ENCODE peak calls at places on chromosomes 4 and X, in ten cellular contexts. M is HCT116, X is suprapubic skin, U is stomach, Y is sigmoid colon, Z is SK-N-SH, C is K562, A is upper lobe of left lung, K is H1, W is breast epithelium. I is an unnamed sample. For H3K9me3, the result is how much of the 10 kb centered on the place peaks cover.

GRCh38 chrX:115330498-115331138 is 41.1 kb downstream of the LUZP4 start:
- DNase-seq in M (peak), X (no peak), U (no peak), Y (peak), Z (peak), C (peak), A (no peak), K (no peak), W (peak), I (peak)

GRCh38 chr4:164819366-164819765 is 57.6 kb upstream of the APELA start:
- DNase-seq in M (no peak), X (no peak), U (no peak), Y (no peak), Z (no peak), C (no peak), A (no peak), K (no peak), W (no peak), I (no peak)

GRCh38 chr4:109355835-109356234 is 53.4 kb upstream of the COL25A1 start:
- DNase-seq in M (no peak), X (no peak), U (no peak), Y (no peak), Z (no peak), C (no peak), A (no peak), K (no peak), W (no peak), I (no peak)

GRCh38 chr4:102447413-102447812 is 53.7 kb upstream of the NFKB1 start:
- DNase-seq in M (no peak), X (no peak), U (no peak), Y (no peak), Z (no peak), C (no peak), A (no peak), K (no peak), W (no peak), I (no peak)

GRCh38 chr4:101071241-101071640 is 276.1 kb downstream of the PPP3CA start:
- DNase-seq in M (no peak), X (no peak), U (no peak), Y (no peak), Z (no peak), C (no peak), A (no peak), K (no peak), W (no peak), I (no peak)

GRCh38 chr4:152462047-152462446 is 73.8 kb downstream of the FBXW7 start:
- DNase-seq in M (no peak), X (no peak), U (no peak), Y (no peak), Z (no peak), C (no peak), A (no peak), K (no peak), W (no peak), I (no peak)

GRCh38 chr4:111027526-111027925 is 404.6 kb upstream of the PITX2 start:
- DNase-seq in M (no peak), X (no peak), U (no peak), Y (no peak), Z (no peak), C (no peak), A (no peak), K (no peak), W (no peak), I (no peak)

GRCh38 chr4:88858752-88859151 is 161.1 kb upstream of the NAP1L5 start:
- DNase-seq in M (no peak), X (no peak), U (no peak), Y (no peak), Z (no peak), C (no peak), A (no peak), K (no peak), W (no peak), I (no peak)

GRCh38 chrX:69210513-69211065 is 45.3 kb upstream of the PJA1 start:
- DNase-seq in M (no peak), X (no peak), U (no peak), Y (no peak), Z (no peak), C (no peak), A (no peak), K (no peak), W (no peak), I (peak)

GRCh38 chrX:16558489-16558888 is 91.5 kb upstream of the S100G start:
- DNase-seq in M (no peak), X (no peak), U (no peak), Y (no peak), Z (no peak), C (no peak), A (no peak), K (no peak), W (no peak), I (no peak)

GRCh38 chr4:6688879-6689505 is 4.7 kb upstream of the S100P start:
- DNase-seq in M (peak), X (no peak), U (peak), Y (no peak), Z (no peak), C (peak), A (no peak), K (peak), W (peak), I (peak)

GRCh38 chr4:152380185-152380584 is 155.7 kb downstream of the FBXW7 start:
- DNase-seq in M (no peak), X (no peak), U (no peak), Y (no peak), Z (no peak), C (no peak), A (no peak), K (no peak), W (no peak), I (no peak)

GRCh38 chrX:46165411-46165810 is 379.8 kb downstream of the ZNF674 start:
- DNase-seq in M (no peak), X (no peak), U (no peak), Y (no peak), Z (no peak), C (no peak), A (no peak), K (no peak), W (no peak), I (no peak)

GRCh38 chrX:20729421-20729820 is 462.7 kb upstream of the RPS6KA3 start:
- DNase-seq in M (no peak), X (no peak), U (no peak), Y (no peak), Z (no peak), C (no peak), A (no peak), K (no peak), W (no peak), I (no peak)

DNA sequence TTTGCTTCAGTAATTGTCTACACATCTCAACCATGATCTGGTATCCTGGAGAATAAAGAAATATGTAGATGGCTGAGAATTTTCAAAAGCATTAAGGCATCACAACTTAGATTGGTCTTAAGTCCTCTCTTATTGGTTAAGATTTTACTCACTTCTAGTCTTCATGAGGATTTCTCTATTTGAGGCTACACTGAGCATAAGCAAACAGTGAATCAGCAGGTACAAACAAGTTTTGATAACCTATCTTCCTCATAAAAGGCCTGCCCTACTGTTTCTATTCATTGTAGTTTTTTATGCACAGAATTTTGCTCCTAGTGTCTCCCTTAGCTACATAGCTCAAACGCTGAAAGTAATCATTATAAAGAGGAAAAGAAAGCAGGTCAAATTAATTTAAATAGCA is 460.7 kb upstream of the RPS6KA3 start:
- DNase-seq in M (no peak), X (no peak), U (no peak), Y (no peak), Z (no peak), C (no peak), A (no peak), K (no peak), W (no peak), I (no peak)
- TF ChIP-seq POLR2AphosphoS5 in M (no peak), X (no peak), U (no peak), Y (no peak), Z (no peak), C (no peak), A (no peak), K (no peak), W (no peak), I (no peak)

DNA sequence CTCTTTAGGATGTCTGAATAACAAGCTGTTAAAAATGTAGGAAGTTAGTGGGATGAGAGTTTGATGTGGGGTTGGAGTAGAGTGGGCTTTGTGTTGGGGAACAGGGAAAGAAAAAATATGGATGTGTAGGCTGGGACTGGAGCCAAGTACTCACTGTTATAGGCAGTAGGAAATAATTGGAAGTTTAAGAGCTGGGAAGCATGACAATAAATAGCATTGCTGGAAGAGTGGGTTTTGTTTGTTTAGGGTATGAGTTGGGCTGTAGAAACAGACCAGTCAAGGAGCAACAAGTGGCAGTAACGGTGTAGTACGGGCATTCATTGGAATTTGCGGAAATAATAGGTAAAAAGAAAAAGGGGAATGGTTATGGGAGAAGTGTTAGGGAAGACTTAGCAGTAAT is 81.6 kb downstream of the KDM6A start:
- DNase-seq in M (no peak), X (no peak), U (no peak), Y (no peak), Z (no peak), C (no peak), A (no peak), K (no peak), W (no peak), I (no peak)
- H3K9me3 ChIP-seq in M (under half), X (under half), U (under half), Y (under half), Z (under half), C (under half), A (under half), K (under half), W (under half), I (under half)

DNA sequence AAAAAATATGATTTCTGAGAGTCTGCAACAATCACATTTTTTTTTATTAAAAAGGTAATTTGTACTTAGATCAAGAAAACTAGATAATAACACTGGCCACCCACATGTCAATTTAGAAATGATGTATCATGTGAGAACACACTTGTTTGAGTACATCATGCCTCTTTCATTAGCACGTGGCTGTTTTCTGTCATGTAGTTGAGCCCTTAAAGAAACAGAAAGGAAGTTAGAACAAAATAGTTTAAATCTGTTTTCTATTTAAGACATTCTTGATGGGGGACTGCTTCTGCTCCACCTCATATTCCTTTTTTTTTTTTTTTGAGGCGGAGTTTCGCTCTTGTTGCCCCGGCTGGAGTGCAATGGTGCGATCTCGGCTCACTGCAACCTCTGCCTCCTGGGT is 207.5 kb downstream of the NSUN7 start:
- DNase-seq in M (no peak), X (no peak), U (no peak), Y (no peak), Z (no peak), C (no peak), A (no peak), K (no peak), W (no peak), I (no peak)
- H3K27ac ChIP-seq in M (no peak), X (no peak), U (no peak), Y (no peak), Z (peak), C (no peak), A (no peak), K (no peak), W (peak), I (no peak)

DNA sequence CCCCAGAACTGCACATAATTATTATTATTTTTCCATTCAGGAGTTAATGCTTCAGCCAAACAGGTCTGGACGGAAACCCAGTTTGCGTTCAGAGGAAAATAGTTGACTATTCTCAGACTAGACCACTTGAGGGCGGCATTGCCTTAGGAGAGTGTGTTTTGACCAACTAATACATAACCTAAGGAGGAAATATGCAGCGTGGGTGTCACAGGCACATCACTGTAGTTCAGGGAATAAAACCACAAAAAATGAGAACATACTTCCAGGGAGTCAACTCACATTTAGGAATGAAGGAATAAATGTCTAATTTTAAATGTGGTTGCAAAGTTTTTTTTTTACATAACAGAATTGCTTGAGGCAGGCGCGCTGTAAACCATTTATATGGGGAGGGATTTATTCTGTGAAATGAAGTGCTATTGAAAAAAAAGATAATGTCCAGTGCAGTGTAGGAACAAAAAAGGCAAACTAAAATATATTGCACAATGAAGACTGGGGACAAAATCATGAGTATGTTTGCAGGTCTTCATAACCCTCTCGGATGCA is 93.3 kb downstream of the SYNPO2 start:
- DNase-seq in M (peak), X (no peak), U (peak), Y (peak), Z (peak), C (peak), A (no peak), K (peak), W (peak), I (peak)
- TF ChIP-seq POLR2AphosphoS5 in M (no peak), X (no peak), U (no peak), Y (peak), Z (no peak), C (no peak), A (no peak), K (no peak), W (no peak), I (no peak)

DNA sequence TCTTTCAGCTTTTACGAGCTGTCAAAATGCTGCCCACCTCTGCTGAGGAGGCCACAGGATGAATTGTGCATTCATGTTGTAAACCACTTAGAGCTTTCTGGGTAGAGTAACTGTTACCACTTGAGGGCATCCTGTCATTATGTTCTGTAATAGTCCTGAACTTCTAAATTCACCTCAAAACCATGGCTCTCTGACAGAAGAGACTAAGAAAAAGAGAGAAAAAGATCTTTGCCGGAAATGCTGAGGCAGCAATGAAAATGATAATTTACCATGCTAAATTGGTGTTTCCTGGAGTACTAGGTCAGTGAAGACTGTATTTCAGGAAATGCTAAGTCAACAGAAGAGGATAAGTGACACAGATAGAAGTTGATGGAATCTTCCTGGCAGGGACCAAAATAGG is 942.3 kb upstream of the SLIT2 start:
- DNase-seq in M (no peak), X (no peak), U (no peak), Y (no peak), Z (no peak), C (no peak), A (no peak), K (no peak), W (no peak), I (no peak)
- H3K9me3 ChIP-seq in M (under half), X (under half), U (under half), Y (under half), Z (under half), C (under half), A (under half), K (under half), W (under half), I (under half)

GRCh38 chr4:19879330-19879729 is 372.4 kb upstream of the SLIT2 start:
- DNase-seq in M (no peak), X (no peak), U (no peak), Y (no peak), Z (no peak), C (no peak), A (no peak), K (no peak), W (no peak), I (no peak)
- H3K27ac ChIP-seq in M (no peak), X (no peak), U (no peak), Y (no peak), Z (no peak), C (no peak), A (no peak), K (no peak), W (no peak), I (no peak)

GRCh38 chrX:40005290-40006011 is 92.3 kb downstream of the BCOR start:
- DNase-seq in M (no peak), X (no peak), U (no peak), Y (no peak), Z (no peak), C (no peak), A (peak), K (peak), W (no peak), I (no peak)

GRCh38 chrX:40006025-40007017 is 91.4 kb downstream of the BCOR start:
- DNase-seq in M (no peak), X (no peak), U (peak), Y (no peak), Z (peak), C (no peak), A (peak), K (peak), W (no peak), I (no peak)

GRCh38 chrX:40004916-40005289 is 92.9 kb downstream of the BCOR start:
- DNase-seq in M (no peak), X (no peak), U (no peak), Y (no peak), Z (no peak), C (no peak), A (peak), K (peak), W (no peak), I (no peak)

GRCh38 chrX:40003982-40004535 is 93.7 kb downstream of the BCOR start:
- DNase-seq in M (no peak), X (no peak), U (no peak), Y (no peak), Z (no peak), C (no peak), A (no peak), K (peak), W (no peak), I (no peak)

DNA sequence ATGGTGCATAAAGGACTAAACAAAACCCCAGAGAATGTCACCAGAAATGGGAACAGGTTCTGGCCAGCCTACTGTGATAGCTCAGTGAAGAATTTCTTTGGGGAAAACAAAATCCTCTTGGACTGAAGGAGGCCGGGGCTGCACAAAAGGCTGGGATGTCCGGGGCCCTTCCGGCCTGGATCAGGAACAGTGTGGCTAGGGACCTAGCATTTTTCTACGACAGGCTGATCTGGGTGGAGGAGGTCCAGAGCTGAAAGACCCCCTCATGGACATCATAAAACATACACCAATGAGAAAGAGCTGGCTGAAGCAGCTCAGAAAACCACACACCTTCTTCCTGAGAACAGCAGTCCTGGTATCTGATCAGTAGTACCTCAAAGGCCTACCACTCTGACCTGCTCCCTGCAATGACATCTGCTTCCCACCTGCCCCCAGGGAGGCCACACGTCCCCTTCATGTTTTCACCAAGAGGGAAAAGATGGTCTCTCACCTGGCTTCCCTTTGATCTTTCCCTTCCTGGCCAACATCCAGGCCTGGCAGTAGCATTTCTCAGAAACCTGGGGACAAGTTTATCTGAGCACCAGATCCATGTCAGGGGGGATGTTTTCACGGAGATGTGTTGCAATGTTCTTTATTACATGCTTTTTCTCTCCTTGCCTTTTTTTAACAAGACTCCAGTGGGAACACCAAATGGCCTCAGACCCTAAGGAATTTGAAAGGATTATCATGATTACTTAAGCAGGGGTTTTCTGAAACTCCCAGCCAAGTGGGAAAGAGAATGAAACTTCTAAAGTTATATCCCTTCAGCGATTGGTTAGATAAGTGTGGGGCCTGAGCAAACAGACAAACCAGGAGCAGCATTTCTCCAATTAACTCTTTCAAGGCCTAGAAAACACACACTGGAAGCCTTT is 94.4 kb downstream of the BCOR start:
- DNase-seq in M (no peak), X (no peak), U (no peak), Y (no peak), Z (peak), C (no peak), A (no peak), K (no peak), W (no peak), I (no peak)
- TF ChIP-seq POLR2AphosphoS5 in M (no peak), X (no peak), U (no peak), Y (no peak), Z (no peak), C (no peak), A (no peak), K (no peak), W (no peak), I (no peak)

DNA sequence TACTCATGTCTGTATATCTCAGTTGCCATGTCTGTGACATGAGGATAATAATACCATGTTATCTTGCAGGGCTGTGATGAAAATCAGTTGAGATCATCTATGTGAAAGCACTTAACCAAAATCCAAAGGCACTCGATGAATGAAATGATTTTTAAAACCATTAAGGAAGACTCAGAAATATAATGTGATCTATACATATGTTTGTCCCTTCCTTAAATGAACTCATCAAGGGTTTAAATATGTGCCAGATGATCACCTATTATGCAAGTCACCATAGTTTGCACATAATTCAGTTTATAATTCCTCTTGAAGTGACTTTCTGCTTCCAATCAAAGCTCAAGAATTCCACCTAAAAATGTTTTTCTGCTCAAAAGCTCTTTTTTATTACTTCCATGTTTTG is at the start of gene FOXR2:
- DNase-seq in M (no peak), X (no peak), U (no peak), Y (no peak), Z (no peak), C (no peak), A (no peak), K (no peak), W (no peak), I (no peak)
- H3K9me3 ChIP-seq in M (under half), X (under half), U (under half), Y (under half), Z (under half), C (under half), A (under half), K (under half), W (under half), I (under half)

GRCh38 chr4:2049811-2050210 is 9.3 kb upstream of the NAT8L start:
- DNase-seq in M (no peak), X (peak), U (peak), Y (no peak), Z (no peak), C (no peak), A (no peak), K (peak), W (no peak), I (no peak)
- H3K27ac ChIP-seq in M (no peak), X (no peak), U (no peak), Y (no peak), Z (no peak), C (no peak), A (no peak), K (no peak), W (no peak), I (no peak)

DNA sequence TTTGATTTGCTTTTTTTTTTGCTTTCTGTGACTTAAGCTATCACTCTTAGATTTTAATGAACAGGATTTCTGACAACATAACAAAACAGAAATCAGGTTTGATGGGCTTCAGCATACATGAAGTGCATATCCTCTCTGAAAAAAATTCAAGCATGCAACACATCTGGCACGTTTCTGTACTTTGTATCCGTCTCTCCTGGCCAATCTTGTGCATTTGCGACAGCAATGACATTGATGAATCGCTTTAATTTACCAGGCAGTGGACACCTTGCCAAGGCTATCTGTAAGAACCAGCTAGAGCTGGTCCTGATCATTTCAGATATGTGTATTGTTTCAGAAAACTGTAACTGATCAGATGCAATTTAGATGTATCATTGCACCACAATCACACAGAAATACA is 93.3 kb downstream of the CCSER1 start:
- DNase-seq in M (no peak), X (no peak), U (no peak), Y (no peak), Z (peak), C (no peak), A (no peak), K (no peak), W (no peak), I (no peak)
- TF ChIP-seq POLR2AphosphoS5 in M (no peak), X (no peak), U (no peak), Y (no peak), Z (no peak), C (no peak), A (no peak), K (no peak), W (no peak), I (no peak)

I was measured in prostate gland.